ENCODE peak calls at places on chromosomes 13 and 19, in ten cellular contexts. One of them, this sample, is unnamed.
A peak's percentile ranks its signal among the peaks of the same experiment; 100 is the strongest.

GRCh38 chr19:44685877-44686276 is 13.1 kb upstream of the CEACAM16 start:
- DNase-seq in hepatocyte: no peak
- DNase-seq in substantia nigra: no peak
- DNase-seq in breast epithelium: no peak
- DNase-seq in upper lobe of right lung: no peak
- DNase-seq in spleen: no peak
- DNase-seq in left ventricle myocardium inferior: no peak
- DNase-seq in naive thymus-derived CD4-positive, alpha-beta T cell: no peak
- DNase-seq in heart left ventricle: no peak
- DNase-seq in colonic mucosa: no peak
- DNase-seq in this sample: no peak

GRCh38 chr19:48613024-48613851 is 1.6 kb downstream of the FAM83E start:
- DNase-seq in naive thymus-derived CD4-positive, alpha-beta T cell: no peak
- DNase-seq in colonic mucosa: peak; percentile 68
- DNase-seq in heart left ventricle: no peak
- DNase-seq in left ventricle myocardium inferior: no peak
- DNase-seq in hepatocyte: no peak
- DNase-seq in upper lobe of right lung: peak; percentile 78
- DNase-seq in substantia nigra: peak; percentile 60
- DNase-seq in breast epithelium: no peak
- DNase-seq in spleen: peak; percentile 78
- DNase-seq in this sample: no peak

GRCh38 chr19:5097959-5098623 is 129.2 kb downstream of the KDM4B start:
- DNase-seq in substantia nigra: no peak
- DNase-seq in upper lobe of right lung: no peak
- DNase-seq in spleen: no peak
- DNase-seq in hepatocyte: no peak
- DNase-seq in colonic mucosa: no peak
- DNase-seq in breast epithelium: no peak
- DNase-seq in left ventricle myocardium inferior: no peak
- DNase-seq in heart left ventricle: no peak
- DNase-seq in naive thymus-derived CD4-positive, alpha-beta T cell: no peak
- DNase-seq in this sample: no peak

GRCh38 chr19:18785179-18786124 is 5.7 kb downstream of the COMP start:
- DNase-seq in hepatocyte: peak; percentile 84
- DNase-seq in upper lobe of right lung: peak; percentile 90
- DNase-seq in naive thymus-derived CD4-positive, alpha-beta T cell: peak; percentile 43
- DNase-seq in breast epithelium: no peak
- DNase-seq in left ventricle myocardium inferior: peak; percentile 73
- DNase-seq in colonic mucosa: peak; percentile 94
- DNase-seq in substantia nigra: peak; percentile 39
- DNase-seq in spleen: no peak
- DNase-seq in heart left ventricle: peak; percentile 87
- DNase-seq in this sample: peak; percentile 38

GRCh38 chr19:57512845-57513244 is 13.1 kb downstream of the ZNF773 start:
- DNase-seq in naive thymus-derived CD4-positive, alpha-beta T cell: no peak
- DNase-seq in spleen: no peak
- DNase-seq in substantia nigra: no peak
- DNase-seq in upper lobe of right lung: no peak
- DNase-seq in left ventricle myocardium inferior: no peak
- DNase-seq in hepatocyte: no peak
- DNase-seq in heart left ventricle: no peak
- DNase-seq in breast epithelium: no peak
- DNase-seq in colonic mucosa: no peak
- DNase-seq in this sample: no peak

GRCh38 chr19:19269952-19270694 is 3.0 kb downstream of the TM6SF2 start:
- DNase-seq in left ventricle myocardium inferior: no peak
- DNase-seq in spleen: no peak
- DNase-seq in colonic mucosa: no peak
- DNase-seq in upper lobe of right lung: no peak
- DNase-seq in hepatocyte: peak; percentile 4
- DNase-seq in breast epithelium: no peak
- DNase-seq in naive thymus-derived CD4-positive, alpha-beta T cell: no peak
- DNase-seq in heart left ventricle: no peak
- DNase-seq in substantia nigra: no peak
- DNase-seq in this sample: no peak

GRCh38 chr19:15265849-15266248 is 33.6 kb upstream of the EPHX3 start:
- DNase-seq in heart left ventricle: peak; percentile 91
- DNase-seq in naive thymus-derived CD4-positive, alpha-beta T cell: no peak
- DNase-seq in hepatocyte: peak; percentile 67
- DNase-seq in spleen: peak; percentile 83
- DNase-seq in breast epithelium: peak; percentile 56
- DNase-seq in colonic mucosa: peak; percentile 66
- DNase-seq in left ventricle myocardium inferior: peak; percentile 90
- DNase-seq in upper lobe of right lung: peak; percentile 88
- DNase-seq in substantia nigra: peak; percentile 90
- DNase-seq in this sample: no peak

GRCh38 chr13:72556945-72557344 is 170.5 kb downstream of the MZT1 start:
- DNase-seq in hepatocyte: no peak
- DNase-seq in colonic mucosa: no peak
- DNase-seq in naive thymus-derived CD4-positive, alpha-beta T cell: no peak
- DNase-seq in substantia nigra: no peak
- DNase-seq in upper lobe of right lung: no peak
- DNase-seq in left ventricle myocardium inferior: no peak
- DNase-seq in spleen: no peak
- DNase-seq in breast epithelium: no peak
- DNase-seq in heart left ventricle: no peak
- DNase-seq in this sample: no peak

DNA sequence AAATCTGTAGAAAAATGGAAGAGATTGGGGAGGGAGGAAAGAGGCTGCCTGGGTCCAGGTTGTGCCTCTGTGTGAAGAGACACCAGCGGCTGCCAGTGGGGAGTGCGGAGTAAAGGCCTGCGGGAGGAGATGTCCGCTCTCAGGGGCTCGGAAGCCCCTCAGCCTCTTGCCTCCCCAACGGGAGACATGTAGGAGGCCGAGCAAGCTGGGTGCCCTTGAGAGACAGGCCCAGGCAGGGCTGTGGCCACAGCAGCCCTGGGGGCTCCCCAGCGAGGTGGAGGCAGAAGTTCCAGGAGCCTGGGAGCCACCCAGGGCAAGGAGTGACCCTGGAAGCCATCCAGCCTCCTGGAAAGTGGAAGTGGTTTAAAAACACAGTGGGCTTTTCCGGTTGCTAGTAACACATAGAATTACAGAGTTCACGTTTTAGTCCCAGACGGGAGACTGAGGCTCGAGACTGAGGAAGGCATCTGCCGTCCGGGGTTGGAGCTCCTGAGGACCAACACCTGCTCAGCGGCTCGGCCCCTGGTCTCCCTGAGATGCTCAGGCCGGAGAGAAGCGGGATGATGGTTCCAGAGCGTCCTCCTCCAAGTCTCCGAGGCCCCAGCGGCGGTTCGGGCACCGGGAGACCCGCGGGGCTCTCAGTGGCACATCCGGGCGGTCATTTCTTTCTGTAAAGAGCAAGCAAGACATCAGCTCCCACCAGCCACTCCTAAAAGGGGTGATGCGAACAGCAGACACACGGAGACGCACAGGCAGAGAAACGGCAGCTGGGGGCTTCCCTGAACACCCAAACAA is 21.9 kb upstream of the MKNK2 start:
- DNase-seq in spleen: peak; percentile 74
- DNase-seq in naive thymus-derived CD4-positive, alpha-beta T cell: no peak
- DNase-seq in upper lobe of right lung: no peak
- DNase-seq in breast epithelium: no peak
- DNase-seq in left ventricle myocardium inferior: no peak
- DNase-seq in heart left ventricle: no peak
- DNase-seq in substantia nigra: no peak
- DNase-seq in hepatocyte: no peak
- DNase-seq in colonic mucosa: no peak
- DNase-seq in this sample: no peak
- H3K27ac ChIP-seq in spleen: peak overlapping the region; percentile 87
- H3K27ac ChIP-seq in naive thymus-derived CD4-positive, alpha-beta T cell: no peak overlapping the region
- H3K27ac ChIP-seq in upper lobe of right lung: no peak overlapping the region
- H3K27ac ChIP-seq in breast epithelium: no peak overlapping the region
- H3K27ac ChIP-seq in left ventricle myocardium inferior: no peak overlapping the region
- H3K27ac ChIP-seq in heart left ventricle: no peak overlapping the region
- H3K27ac ChIP-seq in substantia nigra: no peak overlapping the region
- H3K27ac ChIP-seq in hepatocyte: no peak overlapping the region
- H3K27ac ChIP-seq in colonic mucosa: no peak overlapping the region
- H3K27ac ChIP-seq in this sample: no peak overlapping the region

GRCh38 chr19:17529239-17530158 is 18.1 kb downstream of the PGLS start:
- DNase-seq in naive thymus-derived CD4-positive, alpha-beta T cell: no peak
- DNase-seq in spleen: no peak
- DNase-seq in upper lobe of right lung: no peak
- DNase-seq in colonic mucosa: no peak
- DNase-seq in left ventricle myocardium inferior: no peak
- DNase-seq in heart left ventricle: no peak
- DNase-seq in substantia nigra: no peak
- DNase-seq in breast epithelium: no peak
- DNase-seq in hepatocyte: no peak
- DNase-seq in this sample: no peak
- H3K27ac ChIP-seq in naive thymus-derived CD4-positive, alpha-beta T cell: no peak overlapping the region
- H3K27ac ChIP-seq in spleen: peak overlapping the region; percentile 93
- H3K27ac ChIP-seq in upper lobe of right lung: no peak overlapping the region
- H3K27ac ChIP-seq in colonic mucosa: no peak overlapping the region
- H3K27ac ChIP-seq in left ventricle myocardium inferior: no peak overlapping the region
- H3K27ac ChIP-seq in heart left ventricle: no peak overlapping the region
- H3K27ac ChIP-seq in substantia nigra: no peak overlapping the region
- H3K27ac ChIP-seq in breast epithelium: no peak overlapping the region
- H3K27ac ChIP-seq in hepatocyte: no peak overlapping the region
- H3K27ac ChIP-seq in this sample: no peak overlapping the region

GRCh38 chr13:44989071-44989889 is at the start of the genes GPALPP1 and NUFIP1:
- DNase-seq in heart left ventricle: peak; percentile 92
- DNase-seq in upper lobe of right lung: peak; percentile 95
- DNase-seq in spleen: peak; percentile 96
- DNase-seq in breast epithelium: peak; percentile 85
- DNase-seq in naive thymus-derived CD4-positive, alpha-beta T cell: peak; percentile 79
- DNase-seq in left ventricle myocardium inferior: peak; percentile 94
- DNase-seq in substantia nigra: peak; percentile 94
- DNase-seq in colonic mucosa: peak; percentile 96
- DNase-seq in hepatocyte: peak; percentile 96
- DNase-seq in this sample: peak; percentile 98

GRCh38 chr13:44989941-44990340 is 603 bp downstream of the GPALPP1 start:
- DNase-seq in left ventricle myocardium inferior: no peak
- DNase-seq in breast epithelium: no peak
- DNase-seq in hepatocyte: peak; percentile 14
- DNase-seq in upper lobe of right lung: no peak
- DNase-seq in colonic mucosa: no peak
- DNase-seq in heart left ventricle: no peak
- DNase-seq in naive thymus-derived CD4-positive, alpha-beta T cell: no peak
- DNase-seq in spleen: no peak
- DNase-seq in substantia nigra: no peak
- DNase-seq in this sample: peak; percentile 32
- H3K27ac ChIP-seq in left ventricle myocardium inferior: peak overlapping the region; percentile 83
- H3K27ac ChIP-seq in breast epithelium: peak overlapping the region; percentile 92
- H3K27ac ChIP-seq in hepatocyte: peak overlapping the region; percentile 99
- H3K27ac ChIP-seq in upper lobe of right lung: peak overlapping the region; percentile 89
- H3K27ac ChIP-seq in colonic mucosa: peak overlapping the region; percentile 50
- H3K27ac ChIP-seq in heart left ventricle: peak overlapping the region; percentile 90
- H3K27ac ChIP-seq in naive thymus-derived CD4-positive, alpha-beta T cell: peak overlapping the region; percentile 95
- H3K27ac ChIP-seq in spleen: peak overlapping the region; percentile 92
- H3K27ac ChIP-seq in substantia nigra: peak overlapping the region; percentile 82
- H3K27ac ChIP-seq in this sample: no peak overlapping the region

GRCh38 chr19:718251-719024 is 9.7 kb downstream of the PALM start:
- DNase-seq in spleen: no peak
- DNase-seq in hepatocyte: no peak
- DNase-seq in breast epithelium: no peak
- DNase-seq in left ventricle myocardium inferior: no peak
- DNase-seq in naive thymus-derived CD4-positive, alpha-beta T cell: no peak
- DNase-seq in colonic mucosa: no peak
- DNase-seq in upper lobe of right lung: no peak
- DNase-seq in heart left ventricle: no peak
- DNase-seq in substantia nigra: peak; percentile 33
- DNase-seq in this sample: peak; percentile 25
- H3K27ac ChIP-seq in spleen: peak overlapping the region; percentile 75
- H3K27ac ChIP-seq in hepatocyte: no peak overlapping the region
- H3K27ac ChIP-seq in breast epithelium: peak overlapping the region; percentile 90
- H3K27ac ChIP-seq in left ventricle myocardium inferior: peak overlapping the region; percentile 79
- H3K27ac ChIP-seq in naive thymus-derived CD4-positive, alpha-beta T cell: no peak overlapping the region
- H3K27ac ChIP-seq in colonic mucosa: no peak overlapping the region
- H3K27ac ChIP-seq in upper lobe of right lung: peak overlapping the region; percentile 65
- H3K27ac ChIP-seq in heart left ventricle: peak overlapping the region; percentile 49
- H3K27ac ChIP-seq in substantia nigra: no peak overlapping the region
- H3K27ac ChIP-seq in this sample: no peak overlapping the region

DNA sequence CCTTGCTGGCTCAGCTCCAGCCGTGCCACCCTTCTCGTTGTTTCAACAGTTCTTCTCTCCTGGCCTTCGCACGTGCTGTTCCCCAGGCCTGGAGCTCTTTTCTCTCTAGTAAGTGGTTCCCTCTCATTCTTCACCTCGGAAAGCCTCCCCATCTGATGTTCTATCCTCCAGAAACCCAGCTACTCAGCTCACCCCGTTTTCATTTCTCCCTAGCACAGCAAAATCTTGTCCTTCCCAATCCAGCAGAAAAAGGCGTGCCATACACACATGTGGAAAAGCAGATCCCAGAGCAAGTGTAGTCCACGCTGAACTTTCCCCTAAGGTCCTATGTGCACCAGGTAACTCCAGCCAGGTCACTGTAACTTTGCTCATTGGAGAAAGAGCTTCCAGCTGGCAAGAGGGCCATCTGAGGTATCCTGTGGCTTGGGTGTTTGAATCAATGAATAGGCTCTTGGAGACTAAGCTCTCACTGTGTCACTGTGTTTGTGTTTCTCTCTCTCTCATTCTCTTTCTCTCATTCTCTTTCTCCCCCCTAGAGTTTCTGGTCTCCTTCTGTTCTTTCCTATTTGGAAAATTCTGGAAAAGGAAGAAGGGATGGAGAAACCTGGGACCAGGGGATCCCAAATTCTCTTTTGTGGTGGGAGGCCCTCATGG is 49.0 kb downstream of the COLGALT1 start:
- DNase-seq in colonic mucosa: no peak
- DNase-seq in breast epithelium: no peak
- DNase-seq in substantia nigra: no peak
- DNase-seq in left ventricle myocardium inferior: no peak
- DNase-seq in upper lobe of right lung: no peak
- DNase-seq in hepatocyte: no peak
- DNase-seq in heart left ventricle: no peak
- DNase-seq in naive thymus-derived CD4-positive, alpha-beta T cell: no peak
- DNase-seq in spleen: no peak
- DNase-seq in this sample: no peak
- H3K27ac ChIP-seq in colonic mucosa: no peak overlapping the region
- H3K27ac ChIP-seq in breast epithelium: no peak overlapping the region
- H3K27ac ChIP-seq in substantia nigra: no peak overlapping the region
- H3K27ac ChIP-seq in left ventricle myocardium inferior: no peak overlapping the region
- H3K27ac ChIP-seq in upper lobe of right lung: no peak overlapping the region
- H3K27ac ChIP-seq in hepatocyte: no peak overlapping the region
- H3K27ac ChIP-seq in heart left ventricle: no peak overlapping the region
- H3K27ac ChIP-seq in naive thymus-derived CD4-positive, alpha-beta T cell: no peak overlapping the region
- H3K27ac ChIP-seq in spleen: no peak overlapping the region
- H3K27ac ChIP-seq in this sample: no peak overlapping the region

DNA sequence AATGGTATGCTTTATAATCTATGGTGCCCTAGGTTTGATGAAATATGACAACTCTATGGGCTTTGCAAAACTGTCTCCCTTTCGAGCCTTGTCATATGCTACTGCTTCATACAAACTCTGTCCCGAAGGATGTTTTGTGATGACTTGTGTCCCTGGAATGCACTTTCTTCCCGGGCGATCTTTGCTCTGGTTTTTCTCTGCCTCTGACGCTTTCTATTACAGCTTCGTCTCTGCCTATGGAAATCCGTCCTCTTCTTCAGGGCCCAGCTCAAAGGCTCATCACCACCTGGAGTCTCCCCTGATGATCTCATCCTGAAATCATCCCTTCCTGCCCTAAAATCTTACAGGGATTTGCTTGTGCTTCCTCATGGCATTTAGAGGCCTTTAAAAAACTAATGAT is 191.6 kb upstream of the KL start:
- DNase-seq in spleen: no peak
- DNase-seq in breast epithelium: no peak
- DNase-seq in hepatocyte: peak; percentile 77
- DNase-seq in naive thymus-derived CD4-positive, alpha-beta T cell: no peak
- DNase-seq in substantia nigra: no peak
- DNase-seq in heart left ventricle: no peak
- DNase-seq in colonic mucosa: no peak
- DNase-seq in upper lobe of right lung: no peak
- DNase-seq in left ventricle myocardium inferior: no peak
- DNase-seq in this sample: peak; percentile 94
- H3K27ac ChIP-seq in spleen: no peak overlapping the region
- H3K27ac ChIP-seq in breast epithelium: no peak overlapping the region
- H3K27ac ChIP-seq in hepatocyte: peak overlapping the region; percentile 79
- H3K27ac ChIP-seq in naive thymus-derived CD4-positive, alpha-beta T cell: no peak overlapping the region
- H3K27ac ChIP-seq in substantia nigra: no peak overlapping the region
- H3K27ac ChIP-seq in heart left ventricle: no peak overlapping the region
- H3K27ac ChIP-seq in colonic mucosa: no peak overlapping the region
- H3K27ac ChIP-seq in upper lobe of right lung: no peak overlapping the region
- H3K27ac ChIP-seq in left ventricle myocardium inferior: no peak overlapping the region
- H3K27ac ChIP-seq in this sample: peak overlapping the region; percentile 83